ENCODE peak calls at places on chromosomes 3 and 15, in four cellular contexts. S is lower lobe of right lung, T is K562, A is WTC11. I is an unnamed sample.

GRCh38 chr3:30597131-30597768 is 9.2 kb upstream of the TGFBR2 start:
- DNase-seq in A (no peak), T (no peak), S (no peak), I (no peak)

GRCh38 chr15:91508633-91509032 is 344.9 kb upstream of the SLCO3A1 start:
- DNase-seq in S (no peak), A (no peak), T (no peak), I (no peak)

GRCh38 chr3:40940651-40941050 is 258.7 kb upstream of the CTNNB1 start:
- DNase-seq in S (no peak), T (no peak), A (no peak), I (no peak)

GRCh38 chr15:56064152-56064551 is 70.7 kb upstream of the NEDD4 start:
- DNase-seq in S (no peak), T (no peak), A (no peak), I (no peak)

GRCh38 chr3:12345584-12346494 is 57.0 kb downstream of the PPARG start:
- DNase-seq in T (no peak), A (no peak), S (no peak), I (no peak)

GRCh38 chr3:27293954-27294353 is 75.2 kb downstream of the NEK10 start:
- DNase-seq in T (no peak), S (no peak), A (no peak), I (no peak)

GRCh38 chr3:16741890-16742289 is 136.7 kb upstream of the DAZL start:
- DNase-seq in T (no peak), A (no peak), S (no peak), I (no peak)

GRCh38 chr3:22979581-22979980 is 223.5 kb upstream of the UBE2E2 start:
- DNase-seq in T (no peak), S (no peak), A (no peak), I (no peak)

GRCh38 chr15:42716626-42717025 is 20.3 kb downstream of the CDAN1 start:
- DNase-seq in S (no peak), A (no peak), T (no peak), I (no peak)

GRCh38 chr3:115148142-115148790 is 1.2 kb upstream of the ZBTB20 start:
- DNase-seq in S (no peak), A (no peak), T (no peak), I (no peak)

GRCh38 chr3:136305879-136306278 is 55.7 kb downstream of the PCCB start:
- DNase-seq in A (no peak), T (no peak), S (no peak), I (no peak)

GRCh38 chr3:4880850-4881249 is 98.4 kb upstream of the BHLHE40 start:
- DNase-seq in A (no peak), S (no peak), T (no peak), I (no peak)

GRCh38 chr3:179706233-179706632 is 53.4 kb downstream of the USP13 start:
- DNase-seq in T (no peak), A (no peak), S (no peak), I (no peak)

GRCh38 chr15:35728176-35728938 is 182.4 kb upstream of the DPH6 start:
- DNase-seq in S (no peak), T (no peak), A (no peak), I (no peak)

GRCh38 chr15:43253431-43254403 is 13.0 kb downstream of the TGM5 start:
- DNase-seq in S (no peak), T (no peak), A (no peak), I (no peak)

GRCh38 chr3:23999012-23999641 is 54.0 kb downstream of the NR1D2 start:
- DNase-seq in A (peak), S (peak), T (peak), I (peak)

GRCh38 chr3:4271834-4272233 is 31.3 kb upstream of the SETMAR start:
- DNase-seq in A (no peak), T (peak), S (no peak), I (no peak)

GRCh38 chr3:127589600-127590281 is 792 bp downstream of the TPRA1 start:
- DNase-seq in S (peak), A (peak), T (no peak), I (peak)

GRCh38 chr15:84752700-84753099 is 4.3 kb downstream of the ZNF592 start:
- DNase-seq in S (no peak), A (no peak), T (no peak), I (no peak)

GRCh38 chr15:31523027-31523654 is 196.5 kb downstream of the KLF13 start:
- DNase-seq in S (no peak), T (no peak), A (no peak), I (no peak)

GRCh38 chr15:51736646-51737537 is 563 bp downstream of the LYSMD2 start:
- DNase-seq in T (peak), S (peak), A (peak), I (peak)

GRCh38 chr15:87959658-87960057 is 296.9 kb downstream of the NTRK3 start:
- DNase-seq in S (no peak), T (no peak), A (no peak), I (no peak)

GRCh38 chr3:157136647-157137387 is 23.1 kb downstream of the CCNL1 start:
- DNase-seq in A (no peak), T (no peak), S (peak), I (no peak)

GRCh38 chr3:81643721-81644120 is 117.7 kb downstream of the GBE1 start:
- DNase-seq in S (no peak), A (no peak), T (peak), I (no peak)

GRCh38 chr3:102174312-102174712 is 260.5 kb upstream of the ZPLD1 start:
- DNase-seq in S (no peak), A (no peak), T (no peak), I (no peak)

GRCh38 chr3:85433334-85433733 is 474.5 kb downstream of the CADM2 start:
- DNase-seq in T (no peak), A (no peak), S (no peak), I (no peak)

GRCh38 chr3:3031358-3031757 is 78.8 kb downstream of the IL5RA start:
- DNase-seq in A (no peak), S (no peak), T (no peak), I (no peak)

GRCh38 chr3:197367081-197367780 is 68.8 kb upstream of the DLG1 start:
- DNase-seq in T (no peak), S (peak), A (no peak), I (no peak)

GRCh38 chr3:147398841-147399534 is 7.4 kb downstream of the ZIC4 start:
- DNase-seq in S (no peak), T (no peak), A (no peak), I (no peak)

GRCh38 chr3:11477286-11477935 is 166.3 kb downstream of the VGLL4 start:
- DNase-seq in T (no peak), S (no peak), A (no peak), I (no peak)

GRCh38 chr15:63003836-63004610 is 38.5 kb upstream of the TPM1 start:
- DNase-seq in S (no peak), T (no peak), A (peak), I (no peak)

GRCh38 chr3:45343947-45344346 is 44.4 kb upstream of the LARS2 start:
- DNase-seq in T (peak), S (no peak), A (no peak), I (no peak)

GRCh38 chr3:191399918-191400317 is 61.0 kb upstream of the PYDC2 start:
- DNase-seq in S (no peak), T (no peak), A (no peak), I (no peak)

GRCh38 chr15:63478243-63478642 is 26.1 kb upstream of the USP3 start:
- DNase-seq in A (no peak), S (no peak), T (no peak), I (no peak)

GRCh38 chr3:8416965-8417364 is 84.7 kb upstream of the LMCD1 start:
- DNase-seq in A (peak), S (peak), T (peak), I (no peak)

GRCh38 chr3:37974121-37974927 is 16.3 kb upstream of the VILL start:
- DNase-seq in T (peak), A (peak), S (peak), I (peak)

GRCh38 chr3:189419683-189420082 is 211.5 kb upstream of the TP63 start:
- DNase-seq in A (no peak), S (no peak), T (no peak), I (no peak)

DNA sequence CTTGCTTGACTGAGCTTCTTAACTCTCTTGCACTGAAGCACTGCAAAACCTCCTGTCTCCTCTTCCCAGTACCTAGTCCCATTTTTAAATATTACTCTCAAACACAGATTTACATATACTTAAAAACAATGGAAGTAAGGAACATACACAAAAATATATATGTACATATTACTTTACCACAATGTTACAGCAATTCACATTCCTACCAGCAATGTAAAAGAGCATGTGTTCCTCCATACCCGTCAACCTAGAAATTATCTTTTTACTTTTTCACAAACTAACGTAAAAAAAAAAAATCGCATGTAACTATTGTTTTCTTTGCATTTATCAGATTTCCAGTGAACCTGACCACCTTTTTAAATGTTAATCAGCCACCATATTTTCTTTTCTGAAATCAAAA is 60.4 kb downstream of the RYK start:
- DNase-seq in A (no peak), T (no peak), S (no peak), I (no peak)
- TF ChIP-seq CTCF in A (no peak), T (no peak), S (no peak), I (peak)

GRCh38 chr3:165624761-165625160 is 212.5 kb downstream of the BCHE start:
- DNase-seq in A (no peak), T (no peak), S (no peak), I (no peak)
- TF ChIP-seq CTCF in A (peak), T (peak), S (no peak), I (no peak)

GRCh38 chr3:104604326-104605010 is 762.2 kb upstream of the ALCAM start:
- DNase-seq in A (no peak), S (no peak), T (no peak), I (no peak)
- TF ChIP-seq CTCF in A (no peak), S (peak), T (no peak), I (peak)

DNA sequence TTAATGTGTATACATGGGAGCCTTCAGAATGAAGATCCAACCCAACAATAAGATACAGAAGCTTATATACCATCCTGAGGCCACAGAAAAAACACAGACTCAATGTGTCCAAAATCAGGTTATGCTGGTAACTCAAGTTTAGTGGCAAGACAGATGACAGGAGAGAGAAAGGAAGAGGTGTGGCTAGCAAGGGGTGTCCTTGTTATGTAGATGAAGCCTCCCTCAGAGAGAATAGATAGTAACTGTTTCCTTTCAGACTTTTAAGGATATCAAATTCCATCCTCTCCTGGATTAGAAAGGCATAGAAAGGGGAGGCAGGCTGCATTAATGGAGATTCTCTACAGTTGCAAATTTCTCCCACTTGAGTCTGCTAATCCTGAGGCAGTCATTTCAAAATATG is 447.4 kb downstream of the GABRB3 start:
- DNase-seq in S (no peak), A (no peak), T (no peak), I (no peak)
- TF ChIP-seq CTCF in S (no peak), A (no peak), T (no peak), I (no peak)

GRCh38 chr3:60743631-60744164 is 507.6 kb downstream of the FHIT start:
- DNase-seq in A (peak), S (no peak), T (no peak), I (no peak)
- TF ChIP-seq CTCF in A (no peak), S (no peak), T (no peak), I (peak)

GRCh38 chr3:39067286-39067685 is 15.5 kb downstream of the WDR48 start:
- DNase-seq in A (no peak), S (no peak), T (no peak), I (no peak)
- TF ChIP-seq CTCF in A (no peak), S (no peak), T (no peak), I (no peak)

GRCh38 chr3:194267744-194268658 is 83.1 kb downstream of the CPN2 start:
- DNase-seq in A (peak), S (peak), T (no peak), I (no peak)

GRCh38 chr3:194268659-194269487 is 82.3 kb downstream of the CPN2 start:
- DNase-seq in A (peak), T (no peak), S (peak), I (no peak)

GRCh38 chr3:194270627-194271458 is 80.3 kb downstream of the CPN2 start:
- DNase-seq in T (no peak), S (peak), A (peak), I (no peak)

GRCh38 chr3:194271459-194272035 is 79.6 kb downstream of the CPN2 start:
- DNase-seq in T (no peak), S (no peak), A (peak), I (no peak)

GRCh38 chr3:194269610-194270145 is 81.5 kb downstream of the CPN2 start:
- DNase-seq in A (peak), T (peak), S (peak), I (no peak)
- TF ChIP-seq CTCF in A (peak), T (peak), S (peak), I (peak)

DNA sequence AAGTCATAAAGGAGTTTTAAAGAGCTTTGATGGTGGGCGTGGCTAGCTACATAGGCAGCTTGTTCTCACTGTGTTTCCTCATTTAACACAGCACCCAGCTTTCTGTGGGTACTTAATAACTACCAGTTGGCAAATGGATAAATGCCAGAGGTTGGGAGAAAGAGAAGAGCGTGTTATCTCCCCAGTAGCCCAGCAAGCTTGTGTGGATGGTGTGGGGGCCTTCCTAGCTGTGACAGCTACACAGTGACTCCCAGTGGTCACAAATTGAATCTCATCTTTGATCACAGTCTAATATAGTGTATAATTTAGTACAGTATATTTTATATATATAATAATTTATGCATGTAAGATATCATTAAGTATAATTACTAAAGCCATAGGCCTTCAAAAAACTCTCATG is 984.1 kb downstream of the EPHA3 start:
- DNase-seq in A (peak), T (no peak), S (no peak), I (no peak)
- TF ChIP-seq CTCF in A (peak), T (no peak), S (peak), I (peak)

DNA sequence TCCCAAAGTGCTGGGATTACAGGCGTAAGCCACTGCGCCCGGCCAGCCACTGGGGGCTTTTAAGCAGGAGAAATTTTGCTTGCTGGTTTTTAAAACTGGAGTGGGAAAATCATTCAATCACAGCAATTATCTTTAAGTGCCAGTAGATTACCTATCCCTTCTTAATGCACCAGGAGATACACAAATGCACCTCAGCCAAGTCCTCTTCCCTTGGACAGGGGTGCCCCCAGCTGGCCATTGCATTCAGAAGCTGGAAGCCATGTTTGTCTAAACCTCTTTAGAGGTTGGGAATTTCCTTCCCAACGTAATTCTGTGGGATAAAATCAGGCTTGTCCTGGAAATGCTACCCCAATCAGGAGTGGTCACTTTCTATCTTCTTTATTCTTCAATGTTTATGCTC is 26.6 kb downstream of the MIX23 start:
- DNase-seq in S (no peak), T (peak), A (peak), I (no peak)
- TF ChIP-seq CTCF in S (peak), T (peak), A (no peak), I (peak)